ENCODE peak calls at places on chromosomes 1 and 21, in four cellular contexts. P, Z, F and E are unnamed samples.

GRCh38 chr1:114033219-114033706 is 54.0 kb downstream of the OLFML3 start:
- DNase-seq in Z (no peak), F (peak), P (no peak), E (no peak)

GRCh38 chr1:59477286-59477685 is 180.4 kb downstream of the FGGY start:
- DNase-seq in F (no peak), Z (no peak), P (no peak), E (no peak)

GRCh38 chr1:206915085-206915735 is 6.5 kb downstream of the FCMR start:
- DNase-seq in F (no peak), Z (no peak), P (no peak), E (no peak)

GRCh38 chr1:29597861-29598260 is 361.5 kb downstream of the PTPRU start:
- DNase-seq in P (no peak), F (no peak), Z (no peak), E (no peak)

GRCh38 chr1:241325441-241325840 is 31.6 kb downstream of the RGS7 start:
- DNase-seq in F (no peak), P (no peak), Z (no peak), E (no peak)

GRCh38 chr1:119000371-119001180 is 12.4 kb upstream of the TBX15 start:
- DNase-seq in Z (no peak), F (no peak), P (no peak), E (no peak)

GRCh38 chr1:89844236-89844807 is 23.5 kb downstream of the LRRC8D start:
- DNase-seq in Z (no peak), F (no peak), P (no peak), E (no peak)

GRCh38 chr1:232476538-232476950 is 153.4 kb downstream of the SIPA1L2 start:
- DNase-seq in F (no peak), Z (no peak), P (no peak), E (no peak)

GRCh38 chr1:167297222-167298214 is 76.8 kb downstream of the POU2F1 start:
- DNase-seq in F (no peak), P (peak), Z (no peak), E (no peak)

GRCh38 chr1:33322870-33323585 is 2.1 kb upstream of the A3GALT2 start:
- DNase-seq in Z (no peak), F (no peak), P (no peak), E (no peak)

GRCh38 chr1:207407655-207408256 is 46.4 kb upstream of the CR2 start:
- DNase-seq in F (no peak), P (no peak), Z (no peak), E (no peak)

GRCh38 chr21:35198004-35198403 is 148.9 kb upstream of the RUNX1 start:
- DNase-seq in P (no peak), F (peak), Z (no peak), E (no peak)

GRCh38 chr1:1322952-1323351 is 1.5 kb downstream of the INTS11 start:
- DNase-seq in Z (no peak), F (no peak), P (no peak), E (no peak)

GRCh38 chr1:8825985-8826481 is 8.6 kb upstream of the RERE start:
- DNase-seq in Z (no peak), F (no peak), P (no peak), E (no peak)

GRCh38 chr21:19440792-19441494 is 1037.4 kb upstream of the TMPRSS15 start:
- DNase-seq in F (no peak), P (peak), Z (no peak), E (no peak)

GRCh38 chr21:36698160-36699025 is 522 bp upstream of the SIM2 start:
- DNase-seq in Z (peak), F (peak), P (no peak), E (peak)

GRCh38 chr1:115643219-115643618 is 1.4 kb downstream of the VANGL1 start:
- DNase-seq in F (no peak), Z (no peak), P (no peak), E (no peak)

GRCh38 chr1:116666090-116666489 is 1.4 kb downstream of the IGSF3 start:
- DNase-seq in Z (no peak), P (no peak), F (no peak), E (no peak)

GRCh38 chr21:46205766-46206162 is 21.5 kb upstream of the SPATC1L start:
- DNase-seq in P (no peak), Z (no peak), F (no peak), E (no peak)